ENCODE peak calls at places on chromosomes 13 and 19, in seven cellular contexts. One of them, this sample, is unnamed.

GRCh38 chr13:80716610-80717081 is 375.7 kb upstream of the SPRY2 start:
- DNase-seq in hepatic stellate cell: no peak
- DNase-seq in anterior cingulate cortex: no peak
- DNase-seq in fibroblast of the aortic adventitia: no peak
- DNase-seq in T-helper 17 cell: no peak
- DNase-seq in activated B cell treated with CpG ODN at 0.5 μM for 24 hours: no peak
- DNase-seq in T-helper 1 cell: no peak
- DNase-seq in this sample: no peak

GRCh38 chr19:47749326-47749725 is 4.0 kb downstream of the NOP53 start:
- DNase-seq in T-helper 17 cell: no peak
- DNase-seq in activated B cell treated with CpG ODN at 0.5 μM for 24 hours: no peak
- DNase-seq in hepatic stellate cell: no peak
- DNase-seq in fibroblast of the aortic adventitia: no peak
- DNase-seq in T-helper 1 cell: no peak
- DNase-seq in anterior cingulate cortex: no peak
- DNase-seq in this sample: no peak

GRCh38 chr13:44432595-44432994 is 59.0 kb downstream of the SERP2 start:
- DNase-seq in activated B cell treated with CpG ODN at 0.5 μM for 24 hours: no peak
- DNase-seq in anterior cingulate cortex: no peak
- DNase-seq in fibroblast of the aortic adventitia: no peak
- DNase-seq in T-helper 1 cell: no peak
- DNase-seq in T-helper 17 cell: no peak
- DNase-seq in hepatic stellate cell: no peak
- DNase-seq in this sample: no peak

GRCh38 chr19:35431147-35431807 is 16.8 kb upstream of the FFAR2 start:
- DNase-seq in fibroblast of the aortic adventitia: no peak
- DNase-seq in T-helper 17 cell: no peak
- DNase-seq in activated B cell treated with CpG ODN at 0.5 μM for 24 hours: no peak
- DNase-seq in anterior cingulate cortex: no peak
- DNase-seq in hepatic stellate cell: no peak
- DNase-seq in T-helper 1 cell: no peak
- DNase-seq in this sample: no peak

GRCh38 chr13:27973956-27974662 is 5.0 kb upstream of the CDX2 start:
- DNase-seq in anterior cingulate cortex: no peak
- DNase-seq in activated B cell treated with CpG ODN at 0.5 μM for 24 hours: no peak
- DNase-seq in T-helper 17 cell: no peak
- DNase-seq in fibroblast of the aortic adventitia: no peak
- DNase-seq in T-helper 1 cell: no peak
- DNase-seq in hepatic stellate cell: no peak
- DNase-seq in this sample: no peak

GRCh38 chr19:8631425-8631819 is 989 bp downstream of the NFILZ start:
- DNase-seq in T-helper 1 cell: no peak
- DNase-seq in anterior cingulate cortex: no peak
- DNase-seq in activated B cell treated with CpG ODN at 0.5 μM for 24 hours: no peak
- DNase-seq in hepatic stellate cell: peak
- DNase-seq in T-helper 17 cell: no peak
- DNase-seq in fibroblast of the aortic adventitia: peak
- DNase-seq in this sample: peak

GRCh38 chr13:32947886-32948285 is 68.3 kb upstream of the KL start:
- DNase-seq in hepatic stellate cell: no peak
- DNase-seq in T-helper 1 cell: no peak
- DNase-seq in T-helper 17 cell: no peak
- DNase-seq in anterior cingulate cortex: no peak
- DNase-seq in fibroblast of the aortic adventitia: no peak
- DNase-seq in activated B cell treated with CpG ODN at 0.5 μM for 24 hours: no peak
- DNase-seq in this sample: no peak

GRCh38 chr19:55591555-55591954 is 7.8 kb downstream of the FIZ1 start:
- DNase-seq in T-helper 1 cell: no peak
- DNase-seq in fibroblast of the aortic adventitia: no peak
- DNase-seq in hepatic stellate cell: no peak
- DNase-seq in T-helper 17 cell: no peak
- DNase-seq in activated B cell treated with CpG ODN at 0.5 μM for 24 hours: no peak
- DNase-seq in anterior cingulate cortex: no peak
- DNase-seq in this sample: no peak

GRCh38 chr13:33403807-33404362 is 118.3 kb upstream of the STARD13 start:
- DNase-seq in anterior cingulate cortex: no peak
- DNase-seq in activated B cell treated with CpG ODN at 0.5 μM for 24 hours: no peak
- DNase-seq in T-helper 17 cell: no peak
- DNase-seq in fibroblast of the aortic adventitia: no peak
- DNase-seq in hepatic stellate cell: no peak
- DNase-seq in T-helper 1 cell: no peak
- DNase-seq in this sample: no peak

GRCh38 chr19:33296473-33297060 is 5.8 kb downstream of the CEBPA start:
- DNase-seq in hepatic stellate cell: no peak
- DNase-seq in fibroblast of the aortic adventitia: no peak
- DNase-seq in T-helper 17 cell: no peak
- DNase-seq in anterior cingulate cortex: no peak
- DNase-seq in activated B cell treated with CpG ODN at 0.5 μM for 24 hours: no peak
- DNase-seq in T-helper 1 cell: no peak
- DNase-seq in this sample: peak

GRCh38 chr19:47319923-47320871 is 10.5 kb downstream of the C5AR1 start:
- DNase-seq in hepatic stellate cell: no peak
- DNase-seq in activated B cell treated with CpG ODN at 0.5 μM for 24 hours: no peak
- DNase-seq in anterior cingulate cortex: no peak
- DNase-seq in T-helper 1 cell: no peak
- DNase-seq in fibroblast of the aortic adventitia: no peak
- DNase-seq in T-helper 17 cell: no peak
- DNase-seq in this sample: no peak

GRCh38 chr19:8973501-8974091 is 36.6 kb downstream of the MUC16 start:
- DNase-seq in T-helper 1 cell: no peak
- DNase-seq in anterior cingulate cortex: no peak
- DNase-seq in hepatic stellate cell: no peak
- DNase-seq in activated B cell treated with CpG ODN at 0.5 μM for 24 hours: no peak
- DNase-seq in T-helper 17 cell: no peak
- DNase-seq in fibroblast of the aortic adventitia: no peak
- DNase-seq in this sample: no peak

GRCh38 chr19:53537523-53538377 is at the start of gene ZNF331:
- DNase-seq in anterior cingulate cortex: peak
- DNase-seq in T-helper 17 cell: peak
- DNase-seq in fibroblast of the aortic adventitia: peak
- DNase-seq in T-helper 1 cell: peak
- DNase-seq in activated B cell treated with CpG ODN at 0.5 μM for 24 hours: peak
- DNase-seq in hepatic stellate cell: peak
- DNase-seq in this sample: peak

GRCh38 chr19:15210323-15210774 is 9.6 kb upstream of the NOTCH3 start:
- DNase-seq in fibroblast of the aortic adventitia: peak
- DNase-seq in T-helper 17 cell: no peak
- DNase-seq in anterior cingulate cortex: no peak
- DNase-seq in hepatic stellate cell: peak
- DNase-seq in activated B cell treated with CpG ODN at 0.5 μM for 24 hours: no peak
- DNase-seq in T-helper 1 cell: no peak
- DNase-seq in this sample: peak

GRCh38 chr19:19406878-19407639 is 1.6 kb downstream of the GATAD2A start:
- DNase-seq in fibroblast of the aortic adventitia: peak
- DNase-seq in T-helper 1 cell: peak
- DNase-seq in T-helper 17 cell: no peak
- DNase-seq in anterior cingulate cortex: no peak
- DNase-seq in activated B cell treated with CpG ODN at 0.5 μM for 24 hours: no peak
- DNase-seq in hepatic stellate cell: peak
- DNase-seq in this sample: peak

GRCh38 chr13:103066079-103066880 is at the start of gene SLC10A2:
- DNase-seq in T-helper 17 cell: no peak
- DNase-seq in anterior cingulate cortex: no peak
- DNase-seq in hepatic stellate cell: no peak
- DNase-seq in T-helper 1 cell: no peak
- DNase-seq in activated B cell treated with CpG ODN at 0.5 μM for 24 hours: no peak
- DNase-seq in fibroblast of the aortic adventitia: no peak
- DNase-seq in this sample: no peak